ENCODE peak calls at places on chromosomes 12 and 14, in four cellular contexts. B, C, M and E are unnamed samples.

GRCh38 chr12:88493651-88494050 is 86.6 kb downstream of the KITLG start:
- DNase-seq in C (no peak), M (no peak), B (no peak), E (no peak)

GRCh38 chr12:65886996-65887395 is 62.7 kb downstream of the HMGA2 start:
- DNase-seq in M (no peak), B (no peak), C (no peak), E (no peak)

GRCh38 chr14:34883954-34884353 is 8.8 kb upstream of the BAZ1A start:
- DNase-seq in M (no peak), C (peak), B (no peak), E (no peak)

GRCh38 chr12:104695453-104696148 is 238.9 kb downstream of the CHST11 start:
- DNase-seq in B (peak), C (no peak), M (no peak), E (no peak)

GRCh38 chr12:51390457-51391046 is 654 bp downstream of the GALNT6 start:
- DNase-seq in C (no peak), B (no peak), M (peak), E (no peak)

GRCh38 chr12:39935275-39935674 is 170.6 kb downstream of the SLC2A13 start:
- DNase-seq in M (no peak), C (no peak), B (no peak), E (no peak)

GRCh38 chr12:94732367-94732990 is 82.1 kb upstream of the TMCC3 start:
- DNase-seq in C (no peak), M (no peak), B (no peak), E (no peak)

GRCh38 chr14:77208266-77208978 is 26.8 kb downstream of the TMEM63C start:
- DNase-seq in B (no peak), M (peak), C (peak), E (peak)

GRCh38 chr14:91830777-91831176 is 36.6 kb downstream of the TC2N start:
- DNase-seq in B (peak), M (no peak), C (no peak), E (peak)

GRCh38 chr12:80260269-80260668 is 160.9 kb downstream of the OTOGL start:
- DNase-seq in M (no peak), B (no peak), C (no peak), E (no peak)

GRCh38 chr12:2409656-2410265 is 357.0 kb downstream of the CACNA1C start:
- DNase-seq in M (no peak), B (no peak), C (no peak), E (no peak)

GRCh38 chr14:51298895-51299294 is 58.8 kb downstream of the TMX1 start:
- DNase-seq in B (no peak), M (no peak), C (no peak), E (no peak)

GRCh38 chr12:106248849-106249371 is 1.1 kb upstream of the CKAP4 start:
- DNase-seq in M (no peak), B (no peak), C (no peak), E (no peak)

GRCh38 chr14:96682401-96682800 is 114.8 kb upstream of the VRK1 start:
- DNase-seq in B (no peak), C (no peak), M (no peak), E (no peak)

GRCh38 chr14:105140581-105140980 is 28.0 kb downstream of the JAG2 start:
- DNase-seq in M (no peak), C (no peak), B (no peak), E (no peak)

GRCh38 chr12:26723379-26724308 is 109.3 kb downstream of the ITPR2 start:
- DNase-seq in M (no peak), C (no peak), B (no peak), E (no peak)

GRCh38 chr12:83826112-83826511 is 1086.5 kb downstream of the SLC6A15 start:
- DNase-seq in M (peak), C (no peak), B (no peak), E (peak)

GRCh38 chr12:97006585-97006984 is 99.5 kb downstream of the NEDD1 start:
- DNase-seq in B (no peak), M (no peak), C (no peak), E (no peak)

GRCh38 chr12:97288526-97288925 is 174.1 kb upstream of the RMST start:
- DNase-seq in B (no peak), M (no peak), C (no peak), E (no peak)

GRCh38 chr12:30796891-30797371 is 42.2 kb upstream of the CAPRIN2 start:
- DNase-seq in M (no peak), B (no peak), C (no peak), E (peak)

GRCh38 chr14:33765251-33765650 is 185.6 kb downstream of the EGLN3 start:
- DNase-seq in C (no peak), M (no peak), B (no peak), E (peak)

GRCh38 chr14:99028521-99028920 is 243.5 kb downstream of the BCL11B start:
- DNase-seq in B (no peak), C (no peak), M (no peak), E (no peak)

GRCh38 chr12:70497508-70497907 is 131.4 kb downstream of the KCNMB4 start:
- DNase-seq in B (no peak), C (no peak), M (no peak), E (no peak)

GRCh38 chr12:40819427-40820108 is 127.3 kb downstream of the CNTN1 start:
- DNase-seq in C (no peak), M (no peak), B (no peak), E (peak)

GRCh38 chr12:3002636-3003035 is 43.4 kb downstream of the TEAD4 start:
- DNase-seq in B (no peak), M (no peak), C (no peak), E (no peak)

GRCh38 chr12:98595152-98595988 is 1.9 kb downstream of the SLC25A3 start:
- DNase-seq in C (peak), M (no peak), B (no peak), E (no peak)

GRCh38 chr12:2268478-2269286 is 215.9 kb downstream of the CACNA1C start:
- DNase-seq in M (no peak), C (no peak), B (no peak), E (no peak)

GRCh38 chr12:101076940-101077351 is 133.1 kb downstream of the SLC5A8 start:
- DNase-seq in B (no peak), M (no peak), C (no peak), E (no peak)

GRCh38 chr12:86264451-86265328 is 8.5 kb upstream of the MGAT4C start:
- DNase-seq in B (no peak), M (no peak), C (no peak), E (peak)

GRCh38 chr14:20469890-20470858 is 968 bp downstream of the PNP start:
- DNase-seq in C (peak), B (no peak), M (no peak), E (no peak)

GRCh38 chr14:105090493-105091334 is 25.5 kb upstream of the GPR132 start:
- DNase-seq in B (no peak), M (peak), C (peak), E (peak)

GRCh38 chr14:34090451-34090850 is 139.6 kb upstream of the EGLN3 start:
- DNase-seq in M (no peak), B (no peak), C (no peak), E (no peak)

GRCh38 chr12:104671407-104672095 is 214.8 kb downstream of the CHST11 start:
- DNase-seq in M (peak), B (peak), C (peak), E (no peak)

GRCh38 chr14:22131749-22132476 is 457.1 kb downstream of the DAD1 start:
- DNase-seq in C (peak), M (peak), B (no peak), E (peak)

GRCh38 chr12:113171543-113171942 is 13.7 kb downstream of the DDX54 start:
- DNase-seq in M (no peak), C (no peak), B (no peak), E (no peak)

GRCh38 chr12:83389237-83389996 is 702.7 kb downstream of the TMTC2 start:
- DNase-seq in C (no peak), M (no peak), B (no peak), E (peak)

GRCh38 chr12:19388131-19388549 is 51.2 kb upstream of the AEBP2 start:
- DNase-seq in B (no peak), C (no peak), M (no peak), E (no peak)

GRCh38 chr12:19390208-19390607 is 49.1 kb upstream of the AEBP2 start:
- DNase-seq in B (no peak), C (no peak), M (no peak), E (no peak)

GRCh38 chr12:19382563-19382962 is 56.7 kb upstream of the AEBP2 start:
- DNase-seq in B (no peak), C (no peak), M (no peak), E (no peak)

GRCh38 chr12:19382111-19382526 is 57.2 kb upstream of the AEBP2 start:
- DNase-seq in B (peak), M (no peak), C (peak), E (no peak)

DNA sequence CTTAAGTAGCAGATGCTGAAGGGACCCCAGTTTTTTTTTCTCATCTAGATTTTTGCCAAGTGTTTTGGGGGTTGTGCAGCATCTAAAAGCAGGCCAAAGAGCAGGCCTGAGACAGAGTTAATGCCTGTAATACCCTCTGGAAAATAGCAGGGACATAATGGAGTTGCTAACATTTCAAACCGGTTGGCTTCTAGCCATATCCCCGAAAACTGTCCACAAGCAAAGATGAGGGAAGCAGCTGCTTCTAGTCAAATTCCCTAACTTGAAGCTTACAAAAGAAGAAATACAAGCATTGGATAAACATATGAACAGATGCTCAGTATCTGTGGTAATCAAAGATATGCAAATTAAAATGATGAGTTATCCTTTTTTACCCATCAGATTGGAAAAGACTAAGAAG is 52.1 kb upstream of the AEBP2 start:
- DNase-seq in B (no peak), M (no peak), C (no peak), E (no peak)
- TF ChIP-seq NR2C2 in B (no peak), M (no peak), C (no peak), E (no peak)

GRCh38 chr14:55805250-55805649 is 225.2 kb downstream of the KTN1 start:
- DNase-seq in B (no peak), C (no peak), M (no peak), E (no peak)

GRCh38 chr14:55804198-55804553 is 224.2 kb downstream of the KTN1 start:
- DNase-seq in B (no peak), M (no peak), C (no peak), E (no peak)

GRCh38 chr14:55801121-55801520 is 221.1 kb downstream of the KTN1 start:
- DNase-seq in C (no peak), M (no peak), B (no peak), E (no peak)

GRCh38 chr14:55803506-55804197 is 223.6 kb downstream of the KTN1 start:
- DNase-seq in C (no peak), M (no peak), B (no peak), E (no peak)

DNA sequence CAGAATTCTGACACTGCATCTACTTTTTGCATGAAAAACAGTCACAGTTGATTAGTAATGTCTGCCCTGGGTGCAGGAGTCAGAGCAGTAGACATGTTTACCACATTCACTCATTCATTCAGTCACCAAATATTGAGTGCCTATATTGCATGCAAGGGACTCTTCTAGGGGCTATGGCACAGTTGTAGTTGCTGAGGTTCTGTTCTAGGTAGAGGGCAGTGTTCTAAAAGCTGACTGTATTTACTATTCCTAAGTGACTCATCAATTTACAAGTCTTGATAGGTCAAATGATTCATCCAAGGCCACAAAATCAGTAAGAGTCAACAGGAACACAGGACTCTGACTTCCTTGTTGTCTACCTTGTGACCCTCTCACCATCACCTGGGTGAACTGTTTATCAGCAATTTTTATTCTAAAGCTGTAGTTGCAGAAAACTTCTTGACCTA is 223.0 kb downstream of the KTN1 start:
- DNase-seq in B (no peak), C (peak), M (peak), E (no peak)
- TF ChIP-seq NR2C2 in B (no peak), C (no peak), M (no peak), E (no peak)

GRCh38 chr14:100302616-100303015 is 3.6 kb downstream of the SLC25A29 start:
- DNase-seq in C (no peak), B (no peak), M (no peak), E (no peak)
- TF ChIP-seq NR2C2 in C (no peak), B (no peak), M (no peak), E (no peak)

DNA sequence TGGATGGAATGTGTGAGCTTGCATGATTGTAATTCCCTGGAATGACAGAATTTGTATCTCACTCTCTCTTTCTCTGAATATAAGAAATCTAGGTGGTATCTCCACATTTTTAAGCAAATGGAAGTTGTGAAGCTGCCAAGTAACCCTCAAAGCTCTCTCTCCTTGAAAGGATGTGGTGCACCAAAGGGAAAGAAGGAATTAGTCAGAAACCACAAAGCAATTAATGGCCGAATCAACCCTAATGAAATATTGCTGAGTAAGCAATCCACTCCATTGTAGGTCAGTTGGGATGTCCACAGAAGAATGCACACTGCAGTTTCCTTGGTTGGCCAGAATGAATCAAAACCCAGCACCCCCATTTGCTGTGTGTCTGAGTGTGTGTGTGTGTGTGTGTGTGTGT is 153.4 kb downstream of the KCNA5 start:
- DNase-seq in M (no peak), C (no peak), B (no peak), E (no peak)
- TF ChIP-seq NR2C2 in M (no peak), C (no peak), B (no peak), E (no peak)

GRCh38 chr14:103296007-103296406 is 38.0 kb upstream of the EIF5 start:
- DNase-seq in C (peak), M (no peak), B (no peak), E (no peak)
- TF ChIP-seq NR2C2 in C (no peak), M (no peak), B (no peak), E (no peak)

GRCh38 chr12:31832740-31833540 is 104.1 kb upstream of the AMN1 start:
- DNase-seq in B (peak), C (no peak), M (no peak), E (no peak)

GRCh38 chr12:31835276-31835882 is 106.6 kb upstream of the AMN1 start:
- DNase-seq in B (no peak), M (no peak), C (peak), E (no peak)

GRCh38 chr12:31834158-31834557 is 105.3 kb upstream of the AMN1 start:
- DNase-seq in C (no peak), M (no peak), B (no peak), E (no peak)

GRCh38 chr12:31833541-31833840 is 104.7 kb upstream of the AMN1 start:
- DNase-seq in M (no peak), C (no peak), B (no peak), E (no peak)

DNA sequence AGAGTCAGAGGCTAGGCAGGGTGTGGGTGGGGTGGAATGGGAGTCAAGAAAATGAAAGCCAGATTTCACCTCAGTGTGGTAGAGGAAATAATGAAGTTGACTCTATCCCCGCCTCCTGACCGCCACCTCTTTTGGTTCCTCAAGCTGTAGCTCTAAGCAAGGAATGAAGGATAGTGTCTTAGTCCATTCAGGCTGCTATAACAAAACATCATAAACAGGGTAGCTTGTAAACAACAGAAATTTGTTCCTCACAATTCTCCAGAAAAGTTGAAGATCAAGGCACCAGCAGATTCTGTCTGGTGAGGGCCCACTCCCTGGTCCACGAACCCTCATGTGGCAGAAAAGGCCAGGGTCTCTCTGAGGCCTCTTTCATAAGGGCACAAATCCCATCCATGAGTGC is 109.1 kb upstream of the AMN1 start:
- DNase-seq in C (no peak), M (no peak), B (no peak), E (no peak)
- TF ChIP-seq NR2C2 in C (no peak), M (no peak), B (no peak), E (no peak)

DNA sequence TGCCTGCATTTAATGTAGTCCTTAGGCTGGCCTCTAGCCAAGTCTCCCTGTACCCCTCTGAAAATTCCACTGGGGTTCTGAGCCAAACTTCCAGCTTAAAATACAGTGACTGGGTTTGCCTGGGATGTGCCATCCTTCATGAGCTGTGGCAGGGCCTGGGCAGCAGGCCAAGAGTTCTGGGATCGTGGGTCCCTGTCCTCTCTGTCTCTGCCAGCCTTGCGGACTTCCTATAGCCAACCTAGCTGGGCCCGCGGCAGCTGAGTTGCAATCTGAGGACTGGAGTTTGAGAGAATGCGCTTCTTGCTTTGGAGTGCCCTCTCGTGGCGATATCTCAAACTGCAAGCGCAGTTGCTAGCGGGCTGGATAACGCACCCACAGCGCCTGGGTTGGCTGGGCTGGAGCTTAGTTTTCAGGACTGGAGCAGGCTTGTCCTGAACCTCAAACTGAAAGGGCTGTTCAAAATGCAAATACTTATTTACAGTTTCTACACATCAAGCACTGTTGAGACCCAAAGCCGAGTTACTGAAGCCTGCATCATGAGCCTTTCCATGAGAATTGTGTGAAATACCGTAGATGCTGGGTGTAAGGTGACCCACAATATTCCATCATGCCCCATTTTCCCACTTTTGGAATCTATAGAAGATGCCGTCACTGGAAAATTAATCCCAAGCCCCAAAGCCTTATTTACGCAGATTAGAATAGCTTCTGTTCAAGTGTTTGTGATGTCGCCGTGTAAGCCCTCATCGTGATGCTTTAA is 7.3 kb upstream of the IFI27L2 start:
- DNase-seq in C (peak), B (no peak), M (peak), E (peak)
- TF ChIP-seq NR2C2 in C (no peak), B (no peak), M (no peak), E (no peak)

GRCh38 chr12:52569726-52570125 is 3.9 kb downstream of the KRT74 start:
- DNase-seq in M (no peak), C (no peak), B (no peak), E (no peak)
- TF ChIP-seq NR2C2 in M (no peak), C (no peak), B (no peak), E (no peak)

GRCh38 chr14:68075382-68076029 is 255.9 kb downstream of the RAD51B start:
- DNase-seq in M (no peak), C (peak), B (no peak), E (no peak)
- TF ChIP-seq NR2C2 in M (no peak), C (no peak), B (no peak), E (no peak)